ENCODE peak calls at places on chromosomes 4 and X, in nine cellular contexts. One of them, this sample, is unnamed.

GRCh38 chr4:158769175-158769831 is 477 bp downstream of the FNIP2 start:
- DNase-seq in PC-3: peak; percentile 33
- DNase-seq in neuronal stem cell: no peak
- DNase-seq in tibial artery: peak; percentile 72
- DNase-seq in colonic mucosa: peak; percentile 45
- DNase-seq in neural progenitor cell: no peak
- DNase-seq in upper lobe of right lung: peak; percentile 76
- DNase-seq in breast epithelium: no peak
- DNase-seq in K562: peak; percentile 61
- DNase-seq in this sample: peak; percentile 35

GRCh38 chr4:138310498-138310897 is 68.3 kb upstream of the SLC7A11 start:
- DNase-seq in PC-3: no peak
- DNase-seq in neuronal stem cell: no peak
- DNase-seq in tibial artery: no peak
- DNase-seq in colonic mucosa: no peak
- DNase-seq in neural progenitor cell: no peak
- DNase-seq in upper lobe of right lung: no peak
- DNase-seq in breast epithelium: no peak
- DNase-seq in K562: no peak
- DNase-seq in this sample: no peak

GRCh38 chrX:102840871-102841705 is 96.0 kb upstream of the RAB40AL start:
- DNase-seq in PC-3: peak; percentile 80
- DNase-seq in neuronal stem cell: no peak
- DNase-seq in tibial artery: no peak
- DNase-seq in colonic mucosa: no peak
- DNase-seq in neural progenitor cell: peak; percentile 33
- DNase-seq in upper lobe of right lung: no peak
- DNase-seq in breast epithelium: no peak
- DNase-seq in K562: peak; percentile 37
- DNase-seq in this sample: no peak

GRCh38 chrX:110442631-110443030 is 84.0 kb downstream of the RTL9 start:
- DNase-seq in PC-3: peak; percentile 55
- DNase-seq in neuronal stem cell: no peak
- DNase-seq in tibial artery: no peak
- DNase-seq in colonic mucosa: no peak
- DNase-seq in neural progenitor cell: peak; percentile 58
- DNase-seq in upper lobe of right lung: no peak
- DNase-seq in breast epithelium: no peak
- DNase-seq in K562: peak; percentile 35
- DNase-seq in this sample: peak; percentile 32

GRCh38 chrX:40146471-40147398 is 49.0 kb upstream of the BCOR start:
- DNase-seq in PC-3: peak; percentile 24
- DNase-seq in neuronal stem cell: no peak
- DNase-seq in tibial artery: no peak
- DNase-seq in colonic mucosa: peak; percentile 22
- DNase-seq in neural progenitor cell: peak; percentile 93
- DNase-seq in upper lobe of right lung: no peak
- DNase-seq in breast epithelium: no peak
- DNase-seq in K562: no peak
- DNase-seq in this sample: peak; percentile 73

GRCh38 chr4:3286335-3287175 is 6.3 kb upstream of the RGS12 start:
- DNase-seq in PC-3: no peak
- DNase-seq in neuronal stem cell: no peak
- DNase-seq in tibial artery: peak; percentile 59
- DNase-seq in colonic mucosa: no peak
- DNase-seq in neural progenitor cell: no peak
- DNase-seq in upper lobe of right lung: peak; percentile 57
- DNase-seq in breast epithelium: peak; percentile 16
- DNase-seq in K562: no peak
- DNase-seq in this sample: peak; percentile 15

GRCh38 chrX:154026136-154026806 is 6.6 kb upstream of the IRAK1 start:
- DNase-seq in PC-3: no peak
- DNase-seq in neuronal stem cell: no peak
- DNase-seq in tibial artery: no peak
- DNase-seq in colonic mucosa: no peak
- DNase-seq in neural progenitor cell: no peak
- DNase-seq in upper lobe of right lung: no peak
- DNase-seq in breast epithelium: no peak
- DNase-seq in K562: no peak
- DNase-seq in this sample: no peak

GRCh38 chrX:105706041-105706440 is 116.3 kb upstream of the NRK start:
- DNase-seq in PC-3: no peak
- DNase-seq in neuronal stem cell: no peak
- DNase-seq in tibial artery: no peak
- DNase-seq in colonic mucosa: no peak
- DNase-seq in neural progenitor cell: no peak
- DNase-seq in upper lobe of right lung: no peak
- DNase-seq in breast epithelium: no peak
- DNase-seq in K562: no peak
- DNase-seq in this sample: no peak

GRCh38 chr4:6925357-6925836 is 15.8 kb downstream of the TBC1D14 start:
- DNase-seq in PC-3: no peak
- DNase-seq in neuronal stem cell: no peak
- DNase-seq in tibial artery: no peak
- DNase-seq in colonic mucosa: no peak
- DNase-seq in neural progenitor cell: no peak
- DNase-seq in upper lobe of right lung: no peak
- DNase-seq in breast epithelium: no peak
- DNase-seq in K562: peak; percentile 52
- DNase-seq in this sample: peak; percentile 44

GRCh38 chr4:145178740-145179139 is 1.6 kb downstream of the OTUD4 start:
- DNase-seq in PC-3: no peak
- DNase-seq in neuronal stem cell: no peak
- DNase-seq in tibial artery: no peak
- DNase-seq in colonic mucosa: peak; percentile 55
- DNase-seq in neural progenitor cell: no peak
- DNase-seq in upper lobe of right lung: no peak
- DNase-seq in breast epithelium: no peak
- DNase-seq in K562: peak; percentile 49
- DNase-seq in this sample: no peak

GRCh38 chrX:96438803-96439202 is 245.8 kb upstream of the DIAPH2 start:
- DNase-seq in PC-3: no peak
- DNase-seq in neuronal stem cell: no peak
- DNase-seq in tibial artery: no peak
- DNase-seq in colonic mucosa: no peak
- DNase-seq in neural progenitor cell: no peak
- DNase-seq in upper lobe of right lung: no peak
- DNase-seq in breast epithelium: no peak
- DNase-seq in K562: no peak
- DNase-seq in this sample: no peak

DNA sequence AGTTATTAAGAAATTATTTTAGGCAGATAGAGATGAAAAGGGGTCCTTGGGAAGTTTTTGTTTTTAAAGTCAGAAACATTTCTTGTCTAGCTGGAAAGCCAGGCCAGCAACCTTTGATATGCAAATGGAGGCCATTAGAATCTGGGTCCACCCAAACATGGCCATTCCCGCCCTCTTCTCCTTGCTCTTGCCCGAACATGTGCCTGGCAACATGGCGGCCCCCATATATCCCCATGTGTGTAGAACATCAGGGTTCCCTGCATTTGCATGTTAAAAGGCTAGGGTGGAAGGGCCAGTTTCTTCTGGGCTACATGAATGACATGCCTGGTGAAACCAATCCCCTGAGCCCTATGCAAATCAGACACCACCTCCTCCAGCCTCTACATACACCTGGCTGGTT is 80.8 kb upstream of the PLAC8 start:
- DNase-seq in PC-3: no peak
- DNase-seq in neuronal stem cell: no peak
- DNase-seq in tibial artery: no peak
- DNase-seq in colonic mucosa: no peak
- DNase-seq in neural progenitor cell: no peak
- DNase-seq in upper lobe of right lung: no peak
- DNase-seq in breast epithelium: no peak
- DNase-seq in K562: no peak
- DNase-seq in this sample: peak; percentile 28
- H3K4me1 ChIP-seq in PC-3: no peaks in the 10 kb centered on the region
- H3K4me1 ChIP-seq in neuronal stem cell: peaks cover 4% of the 10 kb centered on the region
- H3K4me1 ChIP-seq in tibial artery: no peaks in the 10 kb centered on the region
- H3K4me1 ChIP-seq in colonic mucosa: no peaks in the 10 kb centered on the region
- H3K4me1 ChIP-seq in neural progenitor cell: no peaks in the 10 kb centered on the region
- H3K4me1 ChIP-seq in upper lobe of right lung: no peaks in the 10 kb centered on the region
- H3K4me1 ChIP-seq in breast epithelium: no peaks in the 10 kb centered on the region
- H3K4me1 ChIP-seq in K562: no peaks in the 10 kb centered on the region
- H3K4me1 ChIP-seq in this sample: no peaks in the 10 kb centered on the region

DNA sequence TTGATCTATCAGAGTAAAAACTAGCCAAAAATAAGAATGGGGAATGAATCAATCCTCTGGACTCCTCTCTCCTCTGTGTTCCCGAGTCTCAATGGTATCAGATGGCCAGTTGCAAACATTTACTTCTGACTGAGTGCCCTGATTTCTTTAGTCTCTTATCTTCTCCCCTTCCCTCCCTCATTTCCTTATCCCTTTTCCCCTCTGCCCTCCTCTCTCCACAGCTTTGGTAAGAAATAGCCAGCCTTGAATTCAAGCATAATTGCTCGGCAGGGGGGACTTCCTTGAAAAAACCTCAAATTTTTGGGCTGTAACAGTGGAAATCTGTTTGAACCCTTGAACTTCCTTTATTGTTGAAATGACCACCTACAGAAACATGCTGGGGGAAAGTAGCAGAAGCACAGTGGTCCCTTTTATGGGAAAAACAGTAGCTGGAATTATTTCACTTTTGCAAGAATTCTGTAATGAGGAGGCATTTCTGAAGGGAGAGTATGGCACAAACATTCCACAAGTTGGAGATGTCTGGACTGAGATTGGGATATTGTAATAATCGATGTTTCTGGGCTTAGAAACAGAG is 40.3 kb downstream of the NHS start:
- DNase-seq in PC-3: no peak
- DNase-seq in neuronal stem cell: no peak
- DNase-seq in tibial artery: no peak
- DNase-seq in colonic mucosa: no peak
- DNase-seq in neural progenitor cell: no peak
- DNase-seq in upper lobe of right lung: no peak
- DNase-seq in breast epithelium: no peak
- DNase-seq in K562: no peak
- DNase-seq in this sample: no peak
- H3K36me3 ChIP-seq in PC-3: no peaks in the 10 kb centered on the region
- H3K36me3 ChIP-seq in neuronal stem cell: no peaks in the 10 kb centered on the region
- H3K36me3 ChIP-seq in tibial artery: no peaks in the 10 kb centered on the region
- H3K36me3 ChIP-seq in colonic mucosa: no peaks in the 10 kb centered on the region
- H3K36me3 ChIP-seq in neural progenitor cell: no peaks in the 10 kb centered on the region
- H3K36me3 ChIP-seq in upper lobe of right lung: no peaks in the 10 kb centered on the region
- H3K36me3 ChIP-seq in breast epithelium: no peaks in the 10 kb centered on the region
- H3K36me3 ChIP-seq in K562: no peaks in the 10 kb centered on the region
- H3K36me3 ChIP-seq in this sample: no peaks in the 10 kb centered on the region

GRCh38 chr4:99640676-99641075 is 17.0 kb downstream of the C4orf54 start:
- DNase-seq in PC-3: peak; percentile 32
- DNase-seq in neuronal stem cell: no peak
- DNase-seq in tibial artery: no peak
- DNase-seq in colonic mucosa: no peak
- DNase-seq in neural progenitor cell: peak; percentile 50
- DNase-seq in upper lobe of right lung: no peak
- DNase-seq in breast epithelium: no peak
- DNase-seq in K562: no peak
- DNase-seq in this sample: no peak

GRCh38 chr4:99645036-99645435 is 12.6 kb downstream of the C4orf54 start:
- DNase-seq in PC-3: no peak
- DNase-seq in neuronal stem cell: peak; percentile 32
- DNase-seq in tibial artery: no peak
- DNase-seq in colonic mucosa: no peak
- DNase-seq in neural progenitor cell: peak; percentile 69
- DNase-seq in upper lobe of right lung: no peak
- DNase-seq in breast epithelium: no peak
- DNase-seq in K562: no peak
- DNase-seq in this sample: no peak

GRCh38 chr4:99645638-99646037 is 12.0 kb downstream of the C4orf54 start:
- DNase-seq in PC-3: no peak
- DNase-seq in neuronal stem cell: no peak
- DNase-seq in tibial artery: no peak
- DNase-seq in colonic mucosa: no peak
- DNase-seq in neural progenitor cell: no peak
- DNase-seq in upper lobe of right lung: no peak
- DNase-seq in breast epithelium: no peak
- DNase-seq in K562: no peak
- DNase-seq in this sample: no peak

GRCh38 chr4:99642725-99643489 is 14.7 kb downstream of the C4orf54 start:
- DNase-seq in PC-3: no peak
- DNase-seq in neuronal stem cell: no peak
- DNase-seq in tibial artery: peak; percentile 95
- DNase-seq in colonic mucosa: no peak
- DNase-seq in neural progenitor cell: no peak
- DNase-seq in upper lobe of right lung: no peak
- DNase-seq in breast epithelium: no peak
- DNase-seq in K562: no peak
- DNase-seq in this sample: peak; percentile 84

GRCh38 chr4:99644453-99644852 is 13.2 kb downstream of the C4orf54 start:
- DNase-seq in PC-3: no peak
- DNase-seq in neuronal stem cell: no peak
- DNase-seq in tibial artery: no peak
- DNase-seq in colonic mucosa: no peak
- DNase-seq in neural progenitor cell: no peak
- DNase-seq in upper lobe of right lung: no peak
- DNase-seq in breast epithelium: no peak
- DNase-seq in K562: no peak
- DNase-seq in this sample: no peak
- H3K27me3 ChIP-seq in PC-3: no peaks in the 10 kb centered on the region
- H3K27me3 ChIP-seq in neuronal stem cell: no peaks in the 10 kb centered on the region
- H3K27me3 ChIP-seq in tibial artery: no peaks in the 10 kb centered on the region
- H3K27me3 ChIP-seq in colonic mucosa: no peaks in the 10 kb centered on the region
- H3K27me3 ChIP-seq in neural progenitor cell: no peaks in the 10 kb centered on the region
- H3K27me3 ChIP-seq in upper lobe of right lung: no peaks in the 10 kb centered on the region
- H3K27me3 ChIP-seq in breast epithelium: no peaks in the 10 kb centered on the region
- H3K27me3 ChIP-seq in K562: peaks cover 11% of the 10 kb centered on the region
- H3K27me3 ChIP-seq in this sample: no peaks in the 10 kb centered on the region

GRCh38 chr4:2083826-2084160 is 24.7 kb downstream of the NAT8L start:
- DNase-seq in PC-3: no peak
- DNase-seq in neuronal stem cell: no peak
- DNase-seq in tibial artery: peak; percentile 32
- DNase-seq in colonic mucosa: peak; percentile 4
- DNase-seq in neural progenitor cell: no peak
- DNase-seq in upper lobe of right lung: peak; percentile 35
- DNase-seq in breast epithelium: no peak
- DNase-seq in K562: no peak
- DNase-seq in this sample: peak; percentile 10
- H3K4me1 ChIP-seq in PC-3: peaks cover 4% of the 10 kb centered on the region
- H3K4me1 ChIP-seq in neuronal stem cell: peaks cover 5% of the 10 kb centered on the region
- H3K4me1 ChIP-seq in tibial artery: no peaks in the 10 kb centered on the region
- H3K4me1 ChIP-seq in colonic mucosa: no peaks in the 10 kb centered on the region
- H3K4me1 ChIP-seq in neural progenitor cell: no peaks in the 10 kb centered on the region
- H3K4me1 ChIP-seq in upper lobe of right lung: no peaks in the 10 kb centered on the region
- H3K4me1 ChIP-seq in breast epithelium: no peaks in the 10 kb centered on the region
- H3K4me1 ChIP-seq in K562: no peaks in the 10 kb centered on the region
- H3K4me1 ChIP-seq in this sample: no peaks in the 10 kb centered on the region

GRCh38 chrX:124026529-124026928 is 65.0 kb downstream of the STAG2 start:
- DNase-seq in PC-3: peak; percentile 65
- DNase-seq in neuronal stem cell: no peak
- DNase-seq in tibial artery: no peak
- DNase-seq in colonic mucosa: no peak
- DNase-seq in neural progenitor cell: no peak
- DNase-seq in upper lobe of right lung: no peak
- DNase-seq in breast epithelium: no peak
- DNase-seq in K562: no peak
- DNase-seq in this sample: no peak
- H3K36me3 ChIP-seq in PC-3: peaks cover 4% of the 10 kb centered on the region
- H3K36me3 ChIP-seq in neuronal stem cell: no peaks in the 10 kb centered on the region
- H3K36me3 ChIP-seq in tibial artery: no peaks in the 10 kb centered on the region
- H3K36me3 ChIP-seq in colonic mucosa: no peaks in the 10 kb centered on the region
- H3K36me3 ChIP-seq in neural progenitor cell: peaks cover 4% of the 10 kb centered on the region
- H3K36me3 ChIP-seq in upper lobe of right lung: peaks cover 4% of the 10 kb centered on the region
- H3K36me3 ChIP-seq in breast epithelium: no peaks in the 10 kb centered on the region
- H3K36me3 ChIP-seq in K562: peaks cover 63% of the 10 kb centered on the region
- H3K36me3 ChIP-seq in this sample: no peaks in the 10 kb centered on the region

This sample was measured in testis.